ENCODE peak calls at places on chromosomes 7 and 10, in five cellular contexts. S is CMK; W is activated CD4-positive, alpha-beta T cell treated with anti-CD3 and anti-CD28 coated beads for 24 hours; Q is hepatocyte; B is HT-29. P is an unnamed sample.

GRCh38 chr7:22900784-22901183 is 78.1 kb upstream of the TOMM7 start:
- DNase-seq in S (no peak), W (no peak), Q (no peak), B (no peak), P (no peak)

GRCh38 chr7:116802784-116803183 is 59.6 kb upstream of the CAPZA2 start:
- DNase-seq in S (peak), W (no peak), Q (peak), B (peak), P (no peak)

GRCh38 chr7:135321556-135321955 is 87.9 kb downstream of the STRA8 start:
- DNase-seq in S (no peak), W (no peak), Q (no peak), B (no peak), P (no peak)

GRCh38 chr7:81081626-81082025 is 162.8 kb upstream of the SEMA3C start:
- DNase-seq in S (no peak), W (no peak), Q (no peak), B (no peak), P (no peak)

GRCh38 chr10:91798736-91799579 is 732 bp downstream of the TNKS2 start:
- DNase-seq in S (no peak), W (no peak), Q (peak), B (peak), P (peak)

GRCh38 chr7:47379629-47380324 is 202.1 kb downstream of the TNS3 start:
- DNase-seq in S (no peak), W (no peak), Q (peak), B (peak), P (peak)

GRCh38 chr7:77995717-77996116 is 197.1 kb downstream of the PHTF2 start:
- DNase-seq in S (no peak), W (no peak), Q (no peak), B (no peak), P (no peak)

GRCh38 chr7:139714163-139714901 is 63.5 kb downstream of the HIPK2 start:
- DNase-seq in S (no peak), W (no peak), Q (no peak), B (no peak), P (no peak)

GRCh38 chr10:96673318-96674099 is 46.8 kb downstream of the PIK3AP1 start:
- DNase-seq in S (peak), W (no peak), Q (peak), B (peak), P (peak)

GRCh38 chr10:97904026-97904410 is 54.4 kb downstream of the GOLGA7B start:
- DNase-seq in S (no peak), W (no peak), Q (no peak), B (no peak), P (no peak)

GRCh38 chr7:131652194-131652593 is 95.8 kb upstream of the PODXL start:
- DNase-seq in S (no peak), W (no peak), Q (no peak), B (no peak), P (no peak)

GRCh38 chr10:72221278-72221677 is 5.2 kb upstream of the ASCC1 start:
- DNase-seq in S (no peak), W (no peak), Q (no peak), B (no peak), P (no peak)

GRCh38 chr10:71530781-71531180 is 134.1 kb downstream of the CDH23 start:
- DNase-seq in S (no peak), W (no peak), Q (no peak), B (no peak), P (no peak)

P was measured in HuH-7.